ENCODE peak calls at places on chromosomes 5 and 9, in four cellular contexts. F, H, R and B are unnamed samples. For H3K9me1, the result is how much of the 10 kb centered on the place peaks cover.

GRCh38 chr9:138071292-138071691 is 193.7 kb downstream of the CACNA1B start:
- DNase-seq in F (no peak), H (no peak), R (no peak), B (no peak)

GRCh38 chr5:141869040-141869439 is 9.2 kb downstream of the PCDH1 start:
- DNase-seq in F (no peak), H (no peak), R (no peak), B (no peak)

GRCh38 chr5:55110156-55110680 is 7.8 kb downstream of the GZMA start:
- DNase-seq in F (no peak), H (peak), R (no peak), B (no peak)

GRCh38 chr9:68653141-68653595 is 51.9 kb upstream of the PIP5K1B start:
- DNase-seq in F (no peak), H (no peak), R (no peak), B (no peak)

GRCh38 chr9:96875460-96876142 is 21.3 kb upstream of the ZNF782 start:
- DNase-seq in F (peak), H (peak), R (no peak), B (peak)

GRCh38 chr9:99578666-99579065 is 243.0 kb upstream of the NR4A3 start:
- DNase-seq in F (no peak), H (no peak), R (no peak), B (no peak)

GRCh38 chr5:530001-530400 is 5.8 kb upstream of the SLC9A3 start:
- DNase-seq in F (no peak), H (no peak), R (no peak), B (no peak)

GRCh38 chr9:91056917-91057316 is 255.3 kb downstream of the SYK start:
- DNase-seq in F (peak), H (peak), R (no peak), B (no peak)

GRCh38 chr5:160957312-160957711 is 105.3 kb upstream of the ATP10B start:
- DNase-seq in F (no peak), H (no peak), R (no peak), B (no peak)

GRCh38 chr9:135253305-135254004 is 166.0 kb downstream of the OLFM1 start:
- DNase-seq in F (no peak), H (no peak), R (peak), B (no peak)

GRCh38 chr9:93948456-93949072 is 6.6 kb downstream of the BARX1 start:
- DNase-seq in F (no peak), H (no peak), R (no peak), B (no peak)

GRCh38 chr5:39775058-39775457 is 350.3 kb upstream of the DAB2 start:
- DNase-seq in F (peak), H (peak), R (no peak), B (no peak)

GRCh38 chr5:28779161-28779754 is 1740.9 kb upstream of the CDH9 start:
- DNase-seq in F (no peak), H (no peak), R (peak), B (no peak)

GRCh38 chr9:95336281-95336680 is 18.8 kb upstream of the FANCC start:
- DNase-seq in F (no peak), H (peak), R (no peak), B (no peak)

GRCh38 chr5:150073677-150074076 is 12.7 kb downstream of the CSF1R start:
- DNase-seq in F (no peak), H (no peak), R (no peak), B (no peak)

GRCh38 chr5:62314431-62314830 is 8.4 kb downstream of the KIF2A start:
- DNase-seq in F (no peak), H (no peak), R (no peak), B (no peak)

GRCh38 chr9:13279284-13280162 is at the start of gene MPDZ:
- DNase-seq in F (peak), H (peak), R (peak), B (no peak)

GRCh38 chr5:113081881-113082546 is 105.4 kb downstream of the DCP2 start:
- DNase-seq in F (peak), H (peak), R (no peak), B (peak)

GRCh38 chr5:52867809-52868208 is 80.1 kb downstream of the ITGA1 start:
- DNase-seq in F (peak), H (no peak), R (no peak), B (no peak)

GRCh38 chr5:140235776-140236558 is 61.0 kb downstream of the CYSTM1 start:
- DNase-seq in F (no peak), H (no peak), R (no peak), B (peak)
- H3K9me1 ChIP-seq in F (under half), H (under half), R (under half), B (under half)

DNA sequence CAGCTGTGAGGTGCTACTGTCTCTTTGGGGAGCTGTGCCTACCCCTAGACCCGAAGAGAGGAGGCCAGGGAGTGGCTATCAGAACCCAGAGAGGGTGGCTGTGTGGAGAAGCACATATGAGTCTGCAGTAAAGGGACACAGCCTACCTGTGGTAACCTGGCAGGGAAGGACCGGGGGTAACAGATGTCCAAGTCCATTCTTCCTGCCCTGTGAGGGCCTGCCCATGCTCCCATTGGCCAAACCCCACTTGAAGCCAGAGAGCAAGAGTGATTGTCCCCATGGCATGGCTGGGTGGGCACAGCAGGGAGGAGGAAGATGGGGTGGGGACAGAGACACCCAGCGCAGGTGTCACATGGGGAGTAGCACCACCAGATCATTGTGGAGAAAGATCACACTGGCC is 39.3 kb downstream of the BOD1 start:
- DNase-seq in F (no peak), H (no peak), R (no peak), B (no peak)
- TF ChIP-seq CTCF in F (no peak), H (no peak), R (no peak), B (no peak)

GRCh38 chr5:59360130-59360555 is 533.4 kb downstream of the PDE4D start:
- DNase-seq in F (no peak), H (no peak), R (no peak), B (no peak)

GRCh38 chr5:59356813-59357381 is 536.6 kb downstream of the PDE4D start:
- DNase-seq in F (no peak), H (no peak), R (peak), B (no peak)

GRCh38 chr5:59357421-59357977 is 536.0 kb downstream of the PDE4D start:
- DNase-seq in F (peak), H (no peak), R (peak), B (no peak)

GRCh38 chr5:59358005-59358404 is 535.5 kb downstream of the PDE4D start:
- DNase-seq in F (no peak), H (no peak), R (no peak), B (no peak)

GRCh38 chr5:59358497-59358896 is 535.0 kb downstream of the PDE4D start:
- DNase-seq in F (peak), H (no peak), R (no peak), B (no peak)
- H3K27ac ChIP-seq in F (no peak), H (no peak), R (no peak), B (no peak)

DNA sequence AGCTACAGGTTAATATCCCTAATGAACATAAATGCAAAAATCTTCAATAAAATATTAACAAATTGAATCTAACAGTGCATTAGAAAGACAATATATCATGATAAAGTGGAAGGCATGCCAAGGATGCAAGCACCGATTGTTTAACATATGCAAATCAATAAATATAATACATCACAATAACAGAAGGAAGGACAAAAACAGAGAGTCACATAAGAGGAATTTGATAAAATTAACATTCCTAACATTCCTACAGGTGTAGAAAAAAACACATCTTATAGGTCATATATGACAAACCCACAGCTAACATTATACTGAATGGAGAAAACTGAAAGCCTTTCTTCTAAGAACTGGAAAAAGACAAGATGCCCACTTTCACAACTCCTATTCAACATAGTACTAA is 297.0 kb downstream of the CDH18 start:
- DNase-seq in F (no peak), H (no peak), R (no peak), B (no peak)
- H3K9me1 ChIP-seq in F (under half), H (under half), R (under half), B (under half)

DNA sequence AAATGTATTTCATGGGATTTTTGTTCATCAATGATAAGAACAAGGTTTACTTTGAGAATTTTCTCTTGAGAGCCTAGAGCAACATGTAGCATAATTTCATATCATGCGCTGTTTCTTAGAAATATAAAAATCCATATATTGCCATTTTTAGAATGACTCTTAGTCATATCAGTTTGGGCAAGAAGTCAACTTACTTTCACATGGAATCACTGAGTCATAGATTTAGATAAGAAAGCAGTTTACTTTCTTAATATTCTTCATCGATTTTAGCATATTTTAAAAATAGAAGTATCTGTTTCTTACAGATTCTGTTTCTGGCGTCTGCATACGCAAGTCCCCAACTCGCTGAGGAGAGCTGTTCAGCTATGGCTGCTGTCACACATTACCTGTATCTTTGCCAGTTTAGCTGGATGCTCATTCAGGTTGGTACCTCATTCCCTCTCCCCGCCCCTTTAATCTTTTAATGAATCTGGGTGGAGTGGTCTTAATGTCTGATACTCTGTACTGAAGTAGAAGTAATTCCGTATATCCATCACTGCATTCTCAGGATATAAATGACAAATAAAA is 406.6 kb downstream of the ADGRV1 start:
- DNase-seq in F (no peak), H (peak), R (no peak), B (no peak)
- TF ChIP-seq CTCF in F (no peak), H (no peak), R (no peak), B (no peak)

GRCh38 chr9:120484162-120484561 is 95.8 kb downstream of the CDK5RAP2 start:
- DNase-seq in F (no peak), H (no peak), R (no peak), B (no peak)
- H3K27ac ChIP-seq in F (no peak), H (no peak), R (no peak), B (no peak)

GRCh38 chr9:105067895-105068580 is 140.1 kb upstream of the ABCA1 start:
- DNase-seq in F (peak), H (no peak), R (no peak), B (no peak)
- H3K9me1 ChIP-seq in F (under half), H (under half), R (under half), B (under half)